ENCODE peak calls at places on chromosomes 6 and 20, in four cellular contexts. H, B, Z and N are unnamed samples.

GRCh38 chr6:158031445-158032353 is 50.0 kb downstream of the SYNJ2 start:
- DNase-seq in H (peak), B (peak), Z (peak), N (peak)

GRCh38 chr6:4350571-4351505 is 215.5 kb upstream of the ECI2 start:
- DNase-seq in H (no peak), B (peak), Z (no peak), N (no peak)

GRCh38 chr6:163983601-163984445 is 569.3 kb downstream of the QKI start:
- DNase-seq in H (no peak), B (peak), Z (no peak), N (no peak)

GRCh38 chr6:75202676-75203131 is 3.1 kb downstream of the COL12A1 start:
- DNase-seq in H (no peak), B (peak), Z (no peak), N (no peak)

GRCh38 chr20:58550661-58551060 is 35.5 kb upstream of the APCDD1L start:
- DNase-seq in H (peak), B (peak), Z (no peak), N (peak)

GRCh38 chr6:40912158-40912946 is 126.7 kb downstream of the UNC5CL start:
- DNase-seq in H (no peak), B (no peak), Z (no peak), N (no peak)

GRCh38 chr6:159953091-159953581 is 15.7 kb upstream of the IGF2R start:
- DNase-seq in H (peak), B (peak), Z (no peak), N (no peak)

GRCh38 chr6:89970609-89971337 is 76.5 kb downstream of the GJA10 start:
- DNase-seq in H (no peak), B (peak), Z (no peak), N (no peak)

GRCh38 chr6:5094327-5094726 is 9.2 kb downstream of the PPP1R3G start:
- DNase-seq in H (no peak), B (peak), Z (no peak), N (no peak)

GRCh38 chr20:34389206-34389953 is 26.3 kb downstream of the ITCH start:
- DNase-seq in H (no peak), B (peak), Z (no peak), N (no peak)

GRCh38 chr6:2054516-2055067 is 190.8 kb downstream of the GMDS start:
- DNase-seq in H (no peak), B (no peak), Z (no peak), N (no peak)
- TF ChIP-seq CTCF in H (no peak), B (no peak), Z (no peak), N (no peak)

DNA sequence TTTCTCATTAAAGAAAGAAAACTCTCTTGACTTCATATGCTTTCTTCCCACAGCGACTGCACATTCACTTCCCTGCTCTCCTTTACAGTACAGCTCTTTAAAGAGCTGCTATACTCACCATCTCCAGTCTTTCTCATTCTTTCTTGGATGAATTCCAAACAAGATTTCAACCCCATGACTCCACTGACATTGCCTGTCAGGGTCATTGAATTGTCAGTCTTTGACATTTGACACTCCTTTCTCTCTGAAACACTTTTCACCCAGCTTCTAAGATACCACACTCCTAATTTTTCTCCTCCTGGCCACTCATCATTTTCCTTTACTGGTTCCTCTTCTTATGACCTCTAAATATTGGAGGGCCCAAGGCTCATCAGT is 811 bp upstream of the ARMH2 start:
- DNase-seq in H (no peak), B (no peak), Z (no peak), N (no peak)
- H3K4me3 ChIP-seq in H (no peak), B (no peak), Z (no peak), N (no peak)

GRCh38 chr20:18496042-18496441 is 983 bp downstream of the RBBP9 start:
- DNase-seq in H (no peak), B (no peak), Z (no peak), N (no peak)

GRCh38 chr20:18497603-18498002 is 578 bp upstream of the RBBP9 start:
- DNase-seq in H (no peak), B (no peak), Z (no peak), N (no peak)

GRCh38 chr20:18496740-18497592 is at the start of gene RBBP9:
- DNase-seq in H (peak), B (peak), Z (peak), N (peak)
- TF ChIP-seq CTCF in H (no peak), B (no peak), Z (no peak), N (no peak)

GRCh38 chr6:82178084-82178758 is 69.3 kb downstream of the IBTK start:
- DNase-seq in H (no peak), B (peak), Z (no peak), N (no peak)
- H3K4me3 ChIP-seq in H (no peak), B (no peak), Z (no peak), N (no peak)

DNA sequence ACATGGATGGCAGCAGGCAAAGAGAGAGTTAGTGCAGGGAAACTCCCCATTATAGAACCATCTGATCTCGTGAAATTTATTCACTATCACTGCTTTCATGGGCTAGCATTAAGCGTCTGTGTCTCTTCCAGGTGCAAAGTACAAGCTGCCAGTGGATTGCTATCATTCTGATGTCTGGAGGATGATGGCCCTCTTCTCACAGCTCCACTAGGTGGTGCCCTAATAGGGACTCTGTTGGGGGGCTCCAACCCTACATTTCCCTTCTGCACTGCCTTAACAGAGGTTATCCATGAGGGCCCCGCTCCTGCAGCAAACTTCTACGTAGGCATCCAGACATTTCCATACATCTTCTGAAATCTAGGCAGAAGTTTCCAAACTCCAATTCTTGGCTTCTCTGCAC is 347.8 kb upstream of the HS3ST5 start:
- DNase-seq in H (no peak), B (no peak), Z (no peak), N (no peak)
- TF ChIP-seq CTCF in H (no peak), B (no peak), Z (no peak), N (no peak)

GRCh38 chr20:63973636-63974401 is 4.1 kb upstream of the ZNF512B start:
- DNase-seq in H (peak), B (peak), Z (no peak), N (peak)
- H3K4me3 ChIP-seq in H (peak), B (peak), Z (peak), N (peak)

DNA sequence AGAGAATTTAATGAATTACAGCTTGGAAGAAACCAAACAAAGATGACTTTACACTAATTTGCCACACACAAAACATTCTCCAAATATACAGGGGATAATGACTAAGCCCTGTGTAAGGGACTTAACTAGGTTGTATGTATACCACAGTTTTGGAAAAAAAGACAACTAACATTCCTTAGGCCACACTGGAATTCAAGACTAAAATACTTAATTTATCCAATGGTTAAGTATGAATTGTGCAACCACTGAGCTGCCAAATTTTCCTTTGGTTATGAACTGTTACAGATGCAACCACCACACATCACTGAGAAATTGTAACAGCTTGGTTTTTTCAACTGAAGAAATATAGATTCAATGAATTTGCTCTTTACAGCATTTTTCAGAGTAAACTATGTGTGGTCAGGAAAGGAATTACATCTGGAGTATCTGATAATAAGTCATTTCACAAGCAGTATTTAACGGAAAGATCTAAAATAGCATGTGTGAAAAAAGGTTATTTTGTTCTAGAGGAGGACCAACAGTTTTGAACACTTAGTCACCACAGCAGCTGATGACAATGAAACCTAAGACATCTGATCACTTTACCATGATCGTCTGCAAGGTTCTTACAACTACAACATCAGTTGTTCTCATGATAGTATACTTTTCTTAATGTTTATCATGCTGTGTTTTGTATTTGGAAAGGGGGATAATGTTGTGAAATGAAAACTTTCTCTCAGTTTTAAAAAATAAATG is 318.8 kb downstream of the BCKDHB start:
- DNase-seq in H (no peak), B (peak), Z (no peak), N (no peak)
- TF ChIP-seq CTCF in H (no peak), B (peak), Z (no peak), N (no peak)